ENCODE peak calls at places on chromosomes 12 and 14, in four cellular contexts. One of them, this sample, is unnamed.

GRCh38 chr12:49487605-49488004 is 51.2 kb upstream of the KCNH3 start:
- DNase-seq in AG09309: no peak
- DNase-seq in left ventricle myocardium inferior: no peak
- DNase-seq in T follicular helper cell: no peak
- DNase-seq in this sample: no peak

GRCh38 chr14:104929268-104930230 is 4.9 kb downstream of the PLD4 start:
- DNase-seq in T follicular helper cell: no peak
- DNase-seq in left ventricle myocardium inferior: peak
- DNase-seq in AG09309: no peak
- DNase-seq in this sample: no peak

GRCh38 chr14:106024983-106025604 is 498.7 kb downstream of the TMEM121 start:
- DNase-seq in left ventricle myocardium inferior: no peak
- DNase-seq in T follicular helper cell: no peak
- DNase-seq in AG09309: no peak
- DNase-seq in this sample: no peak

GRCh38 chr12:109734219-109735000 is 20.8 kb downstream of the FAM222A start:
- DNase-seq in T follicular helper cell: no peak
- DNase-seq in left ventricle myocardium inferior: peak
- DNase-seq in AG09309: no peak
- DNase-seq in this sample: no peak

GRCh38 chr12:41277019-41277770 is 89.1 kb downstream of the PDZRN4 start:
- DNase-seq in T follicular helper cell: no peak
- DNase-seq in left ventricle myocardium inferior: no peak
- DNase-seq in AG09309: peak
- DNase-seq in this sample: peak

GRCh38 chr12:69415471-69416275 is 54.5 kb upstream of the FRS2 start:
- DNase-seq in T follicular helper cell: no peak
- DNase-seq in AG09309: peak
- DNase-seq in left ventricle myocardium inferior: peak
- DNase-seq in this sample: peak

GRCh38 chr12:127599441-127599840 is 667.5 kb upstream of the TMEM132C start:
- DNase-seq in left ventricle myocardium inferior: no peak
- DNase-seq in T follicular helper cell: no peak
- DNase-seq in AG09309: no peak
- DNase-seq in this sample: no peak

GRCh38 chr12:26786491-26787124 is 46.4 kb downstream of the ITPR2 start:
- DNase-seq in AG09309: no peak
- DNase-seq in T follicular helper cell: no peak
- DNase-seq in left ventricle myocardium inferior: no peak
- DNase-seq in this sample: no peak

GRCh38 chr14:36664322-36665193 is 2.9 kb downstream of the PAX9 start:
- DNase-seq in T follicular helper cell: no peak
- DNase-seq in AG09309: no peak
- DNase-seq in left ventricle myocardium inferior: no peak
- DNase-seq in this sample: no peak

GRCh38 chr14:104436741-104437701 is 142.5 kb upstream of the C14orf180 start:
- DNase-seq in left ventricle myocardium inferior: peak
- DNase-seq in AG09309: no peak
- DNase-seq in T follicular helper cell: no peak
- DNase-seq in this sample: no peak

GRCh38 chr14:22598896-22599244 is 770 bp downstream of the ABHD4 start:
- DNase-seq in T follicular helper cell: peak
- DNase-seq in AG09309: no peak
- DNase-seq in left ventricle myocardium inferior: no peak
- DNase-seq in this sample: peak

GRCh38 chr12:117030187-117030896 is 68.9 kb downstream of the TESC start:
- DNase-seq in left ventricle myocardium inferior: no peak
- DNase-seq in AG09309: no peak
- DNase-seq in T follicular helper cell: no peak
- DNase-seq in this sample: no peak

GRCh38 chr12:69540606-69541386 is 44.5 kb upstream of the CCT2 start:
- DNase-seq in AG09309: peak
- DNase-seq in left ventricle myocardium inferior: no peak
- DNase-seq in T follicular helper cell: no peak
- DNase-seq in this sample: peak

GRCh38 chr12:49866859-49867579 is 24.1 kb upstream of the BCDIN3D start:
- DNase-seq in AG09309: no peak
- DNase-seq in T follicular helper cell: peak
- DNase-seq in left ventricle myocardium inferior: peak
- DNase-seq in this sample: peak

GRCh38 chr12:2586159-2587035 is 208.4 kb upstream of the FKBP4 start:
- DNase-seq in AG09309: no peak
- DNase-seq in T follicular helper cell: no peak
- DNase-seq in left ventricle myocardium inferior: no peak
- DNase-seq in this sample: no peak

GRCh38 chr12:19978193-19978592 is 390.1 kb upstream of the PDE3A start:
- DNase-seq in AG09309: peak
- DNase-seq in left ventricle myocardium inferior: no peak
- DNase-seq in T follicular helper cell: no peak
- DNase-seq in this sample: peak

GRCh38 chr14:61889914-61890351 is 127.7 kb downstream of the SNAPC1 start:
- DNase-seq in T follicular helper cell: no peak
- DNase-seq in left ventricle myocardium inferior: no peak
- DNase-seq in AG09309: no peak
- DNase-seq in this sample: no peak

GRCh38 chr12:101671157-101671791 is 26.2 kb upstream of the CHPT1 start:
- DNase-seq in AG09309: no peak
- DNase-seq in left ventricle myocardium inferior: peak
- DNase-seq in T follicular helper cell: no peak
- DNase-seq in this sample: no peak

GRCh38 chr12:108833355-108833733 is 24.0 kb downstream of the SSH1 start:
- DNase-seq in AG09309: peak
- DNase-seq in left ventricle myocardium inferior: peak
- DNase-seq in T follicular helper cell: no peak
- DNase-seq in this sample: peak

GRCh38 chr14:85438001-85438400 is 91.9 kb upstream of the FLRT2 start:
- DNase-seq in left ventricle myocardium inferior: no peak
- DNase-seq in AG09309: no peak
- DNase-seq in T follicular helper cell: no peak
- DNase-seq in this sample: no peak

GRCh38 chr14:100726812-100727564 is at the start of gene DLK1:
- DNase-seq in T follicular helper cell: no peak
- DNase-seq in AG09309: no peak
- DNase-seq in left ventricle myocardium inferior: no peak
- DNase-seq in this sample: no peak

GRCh38 chr12:91181053-91181452 is 1.6 kb downstream of the DCN start:
- DNase-seq in AG09309: no peak
- DNase-seq in T follicular helper cell: no peak
- DNase-seq in left ventricle myocardium inferior: no peak
- DNase-seq in this sample: no peak

GRCh38 chr14:73786632-73786941 is 65.0 kb upstream of the PTGR2 start:
- DNase-seq in left ventricle myocardium inferior: peak
- DNase-seq in AG09309: no peak
- DNase-seq in T follicular helper cell: no peak
- DNase-seq in this sample: no peak

GRCh38 chr14:104928391-104929133 is 3.9 kb downstream of the PLD4 start:
- DNase-seq in left ventricle myocardium inferior: peak
- DNase-seq in T follicular helper cell: no peak
- DNase-seq in AG09309: no peak
- DNase-seq in this sample: no peak

GRCh38 chr12:15796493-15797141 is 7.4 kb upstream of the EPS8 start:
- DNase-seq in left ventricle myocardium inferior: no peak
- DNase-seq in AG09309: no peak
- DNase-seq in T follicular helper cell: no peak
- DNase-seq in this sample: no peak

GRCh38 chr12:15875863-15876262 is 6.3 kb upstream of the STRAP start:
- DNase-seq in AG09309: no peak
- DNase-seq in T follicular helper cell: no peak
- DNase-seq in left ventricle myocardium inferior: no peak
- DNase-seq in this sample: no peak

GRCh38 chr12:100699209-100699608 is 95.4 kb upstream of the ANO4 start:
- DNase-seq in left ventricle myocardium inferior: no peak
- DNase-seq in T follicular helper cell: no peak
- DNase-seq in AG09309: no peak
- DNase-seq in this sample: no peak

GRCh38 chr14:66965831-66966230 is 223.4 kb upstream of the GARIN2 start:
- DNase-seq in AG09309: no peak
- DNase-seq in left ventricle myocardium inferior: no peak
- DNase-seq in T follicular helper cell: no peak
- DNase-seq in this sample: peak

GRCh38 chr14:68384881-68385280 is 408.0 kb downstream of the ZFP36L1 start:
- DNase-seq in AG09309: no peak
- DNase-seq in T follicular helper cell: no peak
- DNase-seq in left ventricle myocardium inferior: no peak
- DNase-seq in this sample: no peak

GRCh38 chr12:121513464-121514183 is 67.2 kb downstream of the KDM2B start:
- DNase-seq in AG09309: no peak
- DNase-seq in T follicular helper cell: no peak
- DNase-seq in left ventricle myocardium inferior: no peak
- DNase-seq in this sample: no peak

GRCh38 chr12:88925370-88925915 is 345.2 kb upstream of the KITLG start:
- DNase-seq in left ventricle myocardium inferior: no peak
- DNase-seq in AG09309: no peak
- DNase-seq in T follicular helper cell: no peak
- DNase-seq in this sample: no peak

GRCh38 chr12:133105620-133106019 is 24.5 kb downstream of the ZNF891 start:
- DNase-seq in T follicular helper cell: no peak
- DNase-seq in AG09309: no peak
- DNase-seq in left ventricle myocardium inferior: no peak
- DNase-seq in this sample: no peak

GRCh38 chr14:22319526-22320352 is 269.3 kb downstream of the DAD1 start:
- DNase-seq in T follicular helper cell: no peak
- DNase-seq in left ventricle myocardium inferior: no peak
- DNase-seq in AG09309: peak
- DNase-seq in this sample: peak

GRCh38 chr12:7501031-7501585 is 2.5 kb downstream of the CD163 start:
- DNase-seq in left ventricle myocardium inferior: no peak
- DNase-seq in AG09309: no peak
- DNase-seq in T follicular helper cell: no peak
- DNase-seq in this sample: peak

GRCh38 chr12:57171668-57172067 is 24.2 kb upstream of the LRP1-AS start:
- DNase-seq in T follicular helper cell: no peak
- DNase-seq in left ventricle myocardium inferior: no peak
- DNase-seq in AG09309: no peak
- DNase-seq in this sample: peak